ENCODE peak calls at places on chromosomes 12 and 14, in four cellular contexts. O is stomach; R is pancreas; G is effector memory CD4-positive, alpha-beta T cell. K is an unnamed sample.

GRCh38 chr12:49559011-49559675 is 8.8 kb downstream of the MCRS1 start:
- DNase-seq in G (no peak), R (no peak), O (no peak), K (no peak)

GRCh38 chr14:67510121-67510520 is 21.6 kb upstream of the TMEM229B start:
- DNase-seq in G (no peak), O (no peak), R (no peak), K (no peak)

GRCh38 chr14:94342334-94342934 is 19.3 kb upstream of the SERPINA6 start:
- DNase-seq in G (no peak), O (peak; percentile 91), R (peak; percentile 78), K (peak; percentile 93)

GRCh38 chr12:76259071-76259470 is 89.1 kb downstream of the BBS10 start:
- DNase-seq in R (no peak), O (no peak), G (no peak), K (no peak)

GRCh38 chr12:131850856-131851559 is 22.8 kb downstream of the MMP17 start:
- DNase-seq in G (no peak), O (peak; percentile 65), R (peak; percentile 38), K (peak; percentile 27)

GRCh38 chr14:20332386-20332945 is 613 bp downstream of the CCNB1IP1 start:
- DNase-seq in R (peak; percentile 26), G (no peak), O (no peak), K (peak; percentile 7)

GRCh38 chr12:120757226-120757742 is 31.7 kb downstream of the ACADS start:
- DNase-seq in O (no peak), R (no peak), G (no peak), K (no peak)

GRCh38 chr14:76293923-76294322 is 82.0 kb upstream of the ESRRB start:
- DNase-seq in O (no peak), G (no peak), R (peak; percentile 25), K (no peak)

GRCh38 chr12:5273709-5274108 is 158.2 kb upstream of the NTF3 start:
- DNase-seq in O (peak; percentile 38), G (no peak), R (no peak), K (no peak)

GRCh38 chr12:100651694-100652093 is 78.2 kb downstream of the GAS2L3 start:
- DNase-seq in O (no peak), R (no peak), G (no peak), K (no peak)

GRCh38 chr14:76186318-76187027 is 34.8 kb downstream of the GPATCH2L start:
- DNase-seq in O (no peak), R (no peak), G (no peak), K (no peak)

GRCh38 chr14:96762650-96763049 is 34.5 kb upstream of the VRK1 start:
- DNase-seq in R (no peak), G (no peak), O (no peak), K (no peak)

GRCh38 chr12:40099423-40099853 is 6.4 kb downstream of the SLC2A13 start:
- DNase-seq in G (no peak), O (no peak), R (peak; percentile 26), K (no peak)

GRCh38 chr14:90675399-90675798 is 140.8 kb downstream of the TTC7B start:
- DNase-seq in O (no peak), G (no peak), R (no peak), K (no peak)

GRCh38 chr14:75279153-75279738 is 618 bp downstream of the FOS start:
- DNase-seq in O (no peak), R (peak; percentile 76), G (peak; percentile 36), K (peak; percentile 54)

GRCh38 chr12:119307747-119308146 is 26.8 kb upstream of the CCDC60 start:
- DNase-seq in O (no peak), G (no peak), R (no peak), K (no peak)
- H3K9me3 ChIP-seq in O (no peaks in the 10 kb centered on the region), G (no peaks in the 10 kb centered on the region), R (no peaks in the 10 kb centered on the region), K (no peaks in the 10 kb centered on the region)

GRCh38 chr12:130438243-130438620 is 100.5 kb downstream of the PIWIL1 start:
- DNase-seq in O (no peak), R (no peak), G (no peak), K (no peak)
- H3K9me3 ChIP-seq in O (peaks cover 26% of the 10 kb centered on the region), R (no peaks in the 10 kb centered on the region), G (no peaks in the 10 kb centered on the region), K (no peaks in the 10 kb centered on the region)

GRCh38 chr12:12191008-12191407 is 75.8 kb downstream of the LRP6 start:
- DNase-seq in G (no peak), O (no peak), R (no peak), K (no peak)

GRCh38 chr12:12195516-12195915 is 71.3 kb downstream of the LRP6 start:
- DNase-seq in R (no peak), G (no peak), O (no peak), K (no peak)

GRCh38 chr12:12198124-12198523 is 68.7 kb downstream of the LRP6 start:
- DNase-seq in G (no peak), O (no peak), R (no peak), K (no peak)

GRCh38 chr12:12197128-12197527 is 69.7 kb downstream of the LRP6 start:
- DNase-seq in R (no peak), O (no peak), G (no peak), K (no peak)

GRCh38 chr12:12194206-12194605 is 72.6 kb downstream of the LRP6 start:
- DNase-seq in R (no peak), O (no peak), G (no peak), K (no peak)
- H3K9me3 ChIP-seq in R (no peaks in the 10 kb centered on the region), O (no peaks in the 10 kb centered on the region), G (no peaks in the 10 kb centered on the region), K (no peaks in the 10 kb centered on the region)

DNA sequence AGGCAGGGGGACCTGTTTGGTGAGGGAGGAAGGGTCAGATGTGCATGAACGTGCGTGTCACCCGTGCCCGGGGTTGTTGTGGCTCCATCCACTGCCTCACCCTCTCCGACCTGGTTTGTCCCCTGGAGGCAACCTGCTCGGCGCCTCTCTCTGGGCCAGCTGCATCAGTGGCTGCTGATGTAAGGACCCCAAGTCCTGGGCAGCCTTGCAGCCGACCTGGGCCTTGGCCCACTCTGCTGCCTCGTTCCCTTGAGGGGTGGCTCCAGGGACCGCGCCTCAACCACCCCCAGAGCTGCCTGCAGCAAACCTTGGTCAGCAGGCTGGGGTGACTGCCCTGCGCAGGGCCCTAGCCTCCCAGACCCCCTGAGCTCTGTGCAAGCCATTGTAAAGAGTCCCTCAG is 351.7 kb downstream of the TMEM121 start:
- DNase-seq in G (no peak), R (no peak), O (peak; percentile 8), K (no peak)
- H3K9me3 ChIP-seq in G (no peaks in the 10 kb centered on the region), R (no peaks in the 10 kb centered on the region), O (no peaks in the 10 kb centered on the region), K (no peaks in the 10 kb centered on the region)

DNA sequence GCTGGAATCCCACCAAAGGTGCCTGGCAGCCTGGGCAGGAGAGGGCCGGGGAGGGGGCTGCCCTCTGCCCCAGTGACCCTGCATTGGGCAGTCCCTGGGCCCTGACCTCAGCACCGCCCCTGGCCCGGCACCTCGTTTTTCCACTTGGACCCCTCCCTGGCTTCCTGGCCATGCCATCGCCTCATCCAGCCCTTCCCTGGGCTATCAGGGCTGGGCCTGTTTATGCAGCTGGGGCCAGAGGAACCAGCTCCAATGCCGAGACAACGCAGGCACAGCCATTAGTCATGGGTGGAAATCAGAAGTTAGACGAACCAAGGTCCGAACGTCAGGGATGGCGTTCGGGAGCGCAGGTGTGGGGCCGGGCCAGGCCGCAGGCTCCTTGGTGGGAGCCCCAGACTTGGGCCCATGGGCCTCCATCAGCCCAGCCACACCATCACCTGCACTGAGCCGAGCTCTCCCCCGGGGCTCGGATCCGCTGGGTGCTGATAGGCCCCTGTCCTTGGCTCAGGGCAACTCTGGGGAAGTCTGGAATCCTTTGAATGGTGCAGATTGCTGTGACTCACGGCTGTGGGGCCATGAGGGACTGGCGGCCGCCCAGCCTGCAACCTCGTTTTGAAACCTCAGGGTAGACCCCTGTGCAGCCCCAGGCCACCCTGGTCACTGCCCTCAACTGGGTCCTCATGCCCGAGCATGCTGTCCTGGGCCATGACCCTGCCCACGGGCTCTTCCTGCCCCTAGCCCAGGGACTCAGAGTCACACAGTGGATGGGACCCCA is 169.4 kb downstream of the KIF26A start:
- DNase-seq in R (no peak), O (no peak), G (no peak), K (no peak)
- H3K9me3 ChIP-seq in R (no peaks in the 10 kb centered on the region), O (peaks cover 4% of the 10 kb centered on the region), G (no peaks in the 10 kb centered on the region), K (no peaks in the 10 kb centered on the region)

GRCh38 chr14:40074169-40074568 is 641.9 kb upstream of the FBXO33 start:
- DNase-seq in R (no peak), G (no peak), O (no peak), K (no peak)

GRCh38 chr14:40072175-40072574 is 639.9 kb upstream of the FBXO33 start:
- DNase-seq in G (no peak), O (no peak), R (no peak), K (no peak)
- H3K9me3 ChIP-seq in G (no peaks in the 10 kb centered on the region), O (peaks cover 4% of the 10 kb centered on the region), R (no peaks in the 10 kb centered on the region), K (no peaks in the 10 kb centered on the region)

DNA sequence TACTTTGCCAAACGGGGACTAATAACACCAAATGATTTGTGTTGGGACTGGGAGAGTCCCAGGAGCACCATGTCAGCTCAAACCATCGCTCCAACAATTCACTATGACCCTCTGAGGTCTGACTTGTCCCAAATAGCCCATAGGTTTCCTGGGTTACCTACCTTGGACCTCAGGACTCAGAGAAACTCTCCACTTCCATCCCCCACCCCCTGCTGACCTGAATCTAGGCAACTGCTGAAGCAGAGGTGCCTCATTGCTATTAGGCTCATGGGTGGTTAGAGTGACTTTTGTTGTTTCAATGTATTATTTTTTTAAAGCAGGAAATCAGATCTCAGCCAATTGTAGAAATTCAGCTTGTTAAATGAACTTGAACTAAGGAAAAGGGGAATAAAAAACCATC is 81.0 kb upstream of the SLC24A4 start:
- DNase-seq in O (no peak), R (no peak), G (no peak), K (no peak)
- H3K9me3 ChIP-seq in O (peaks cover 18% of the 10 kb centered on the region), R (no peaks in the 10 kb centered on the region), G (peaks cover 8% of the 10 kb centered on the region), K (no peaks in the 10 kb centered on the region)

DNA sequence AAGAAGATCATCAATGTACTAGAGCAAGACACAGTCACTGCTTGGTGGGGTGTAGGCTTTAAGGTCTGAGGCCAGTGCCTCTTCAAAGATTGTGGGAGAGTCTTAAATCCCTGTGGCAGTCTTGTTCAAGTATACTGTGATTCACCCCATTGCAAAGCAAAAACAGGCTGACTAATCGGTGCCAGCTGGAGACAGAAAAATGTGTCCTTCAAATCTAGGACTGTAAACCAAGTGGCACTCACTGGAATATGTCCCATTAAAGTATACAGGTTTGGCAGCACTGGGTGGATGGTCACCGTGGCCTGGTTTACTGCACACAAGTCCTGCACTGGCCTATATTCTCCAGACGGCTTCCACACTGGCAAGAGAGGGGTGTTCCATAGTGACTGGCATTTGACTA is 1315.3 kb downstream of the TMEM121 start:
- DNase-seq in G (no peak), O (no peak), R (no peak), K (no peak)
- H3K9me3 ChIP-seq in G (no peaks in the 10 kb centered on the region), O (no peaks in the 10 kb centered on the region), R (no peaks in the 10 kb centered on the region), K (no peaks in the 10 kb centered on the region)

DNA sequence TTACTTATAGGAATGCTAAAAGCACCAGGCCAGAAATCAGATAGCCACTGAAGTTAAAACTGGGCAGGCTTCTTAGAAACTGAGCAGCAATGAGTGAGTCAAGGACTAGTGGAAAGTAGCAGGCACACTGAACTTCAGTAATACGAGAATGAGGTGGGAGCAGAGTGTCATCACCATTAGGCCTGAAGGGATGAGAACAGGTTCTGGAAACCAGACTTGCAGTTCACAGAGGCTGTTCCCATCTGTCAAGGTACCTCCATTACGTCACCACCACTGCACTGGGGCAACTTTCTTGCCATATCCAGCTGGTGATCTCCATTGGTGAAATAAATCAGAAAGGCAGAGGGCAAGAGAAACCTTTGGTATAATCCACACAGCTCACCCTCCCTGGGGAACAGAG is 15.6 kb downstream of the ZNF10 start:
- DNase-seq in O (no peak), G (no peak), R (no peak), K (no peak)
- H3K9me3 ChIP-seq in O (peaks cover 91% of the 10 kb centered on the region), G (peaks cover 23% of the 10 kb centered on the region), R (peaks cover 3% of the 10 kb centered on the region), K (no peaks in the 10 kb centered on the region)

DNA sequence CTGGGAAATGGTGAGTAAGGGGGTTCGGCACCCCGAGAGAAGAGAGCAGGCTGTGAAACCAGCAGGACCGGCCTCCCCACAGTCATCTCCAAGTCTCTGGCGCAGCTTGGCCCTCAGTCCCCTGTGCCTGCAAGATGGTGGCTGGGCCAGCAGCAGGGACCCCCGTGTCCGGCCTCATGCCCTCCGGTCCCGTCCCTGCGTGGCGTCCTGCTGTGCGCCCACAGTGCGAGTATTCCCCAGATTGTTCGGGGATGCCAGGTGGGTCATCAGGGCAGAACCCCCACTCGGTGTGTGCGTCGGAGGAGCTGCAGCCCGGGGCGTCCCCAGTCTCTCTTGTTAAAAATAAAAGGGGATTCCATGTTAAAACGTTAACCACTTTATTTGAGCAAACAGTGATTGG is 216.9 kb upstream of the ALG10B start:
- DNase-seq in R (no peak), G (no peak), O (no peak), K (no peak)
- H3K9me3 ChIP-seq in R (no peaks in the 10 kb centered on the region), G (no peaks in the 10 kb centered on the region), O (peaks cover 15% of the 10 kb centered on the region), K (no peaks in the 10 kb centered on the region)

K was measured in prostate gland.